ENCODE peak calls at places on chromosomes 1 and 21, in five cellular contexts. A is IMR-90, S is fibroblast of lung, X is OCI-LY7, L is endothelial cell of umbilical vein. H is an unnamed sample.

GRCh38 chr1:204435246-204435885 is 23.7 kb upstream of the PPP1R15B start:
- DNase-seq in A (peak; percentile 55), S (peak; percentile 82), X (no peak), L (no peak), H (peak; percentile 43)

GRCh38 chr21:40568756-40569155 is 278.2 kb downstream of the DSCAM start:
- DNase-seq in A (no peak), S (no peak), X (no peak), L (no peak), H (no peak)

GRCh38 chr1:204870165-204870912 is at the start of gene NFASC:
- DNase-seq in A (no peak), S (no peak), X (no peak), L (no peak), H (no peak)

GRCh38 chr1:108598340-108598739 is 38.4 kb downstream of the EEIG2 start:
- DNase-seq in A (peak; percentile 32), S (no peak), X (no peak), L (no peak), H (no peak)

GRCh38 chr1:74505133-74505532 is 7.3 kb downstream of the LRRC53 start:
- DNase-seq in A (no peak), S (no peak), X (no peak), L (no peak), H (peak; percentile 19)

GRCh38 chr1:187018291-187018690 is 189.5 kb downstream of the PLA2G4A start:
- DNase-seq in A (no peak), S (no peak), X (no peak), L (no peak), H (no peak)

GRCh38 chr21:39022901-39023693 is 160.2 kb downstream of the PSMG1 start:
- DNase-seq in A (peak; percentile 28), S (peak; percentile 49), X (no peak), L (no peak), H (no peak)

GRCh38 chr1:65209005-65209885 is 61.2 kb downstream of the AK4 start:
- DNase-seq in A (peak; percentile 47), S (peak; percentile 65), X (peak; percentile 36), L (peak; percentile 67), H (peak; percentile 55)

GRCh38 chr1:27992271-27992670 is 32.5 kb downstream of the XKR8 start:
- DNase-seq in A (no peak), S (no peak), X (peak; percentile 9), L (peak; percentile 60), H (no peak)

GRCh38 chr1:115534106-115534505 is 107.7 kb upstream of the VANGL1 start:
- DNase-seq in A (no peak), S (no peak), X (no peak), L (no peak), H (peak; percentile 25)

GRCh38 chr1:81832573-81832972 is 31.8 kb downstream of the ADGRL2 start:
- DNase-seq in A (peak; percentile 75), S (peak; percentile 83), X (no peak), L (no peak), H (peak; percentile 8)

GRCh38 chr21:44574457-44575306 is 1.2 kb downstream of the KRTAP10-4 start:
- DNase-seq in A (no peak), S (no peak), X (no peak), L (no peak), H (peak; percentile 67)

GRCh38 chr1:1200876-1201810 is 5.2 kb downstream of the TNFRSF18 start:
- DNase-seq in A (peak; percentile 63), S (peak; percentile 11), X (no peak), L (peak; percentile 10), H (peak; percentile 84)

GRCh38 chr1:185267278-185267677 is 49.8 kb downstream of the IVNS1ABP start:
- DNase-seq in A (no peak), S (no peak), X (no peak), L (no peak), H (no peak)

GRCh38 chr1:206887701-206888100 is 9.5 kb upstream of the IL24 start:
- DNase-seq in A (peak; percentile 64), S (peak; percentile 63), X (no peak), L (no peak), H (no peak)

GRCh38 chr1:14755518-14756252 is 157.2 kb downstream of the KAZN start:
- DNase-seq in A (no peak), S (no peak), X (peak; percentile 74), L (no peak), H (no peak)

GRCh38 chr21:15264084-15264483 is 199.3 kb upstream of the NRIP1 start:
- DNase-seq in A (no peak), S (no peak), X (no peak), L (no peak), H (no peak)

GRCh38 chr1:30879940-30880339 is 28.6 kb downstream of the SDC3 start:
- DNase-seq in A (no peak), S (no peak), X (no peak), L (no peak), H (peak; percentile 33)

GRCh38 chr1:165222580-165222979 is 133.9 kb downstream of the LMX1A start:
- DNase-seq in A (no peak), S (no peak), X (no peak), L (no peak), H (no peak)

DNA sequence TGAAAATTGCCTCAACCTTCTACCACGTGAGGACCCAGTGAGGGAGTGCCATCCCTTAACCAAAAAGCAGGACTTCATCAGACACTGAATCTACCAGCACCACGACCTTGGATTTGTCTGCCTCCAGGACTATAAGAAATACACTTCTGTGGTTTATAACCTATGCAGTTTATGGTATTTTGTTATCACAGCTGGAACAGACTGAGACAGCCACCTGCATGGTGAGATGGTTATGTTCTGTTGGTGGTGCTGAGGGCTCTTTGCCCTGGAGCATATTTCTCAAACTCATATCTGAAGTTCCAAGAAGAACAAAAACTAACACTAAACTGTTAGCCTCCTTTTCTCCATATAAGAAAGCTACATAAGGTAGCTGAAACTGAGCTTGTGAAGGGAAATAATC is 69.8 kb upstream of the RGS18 start:
- DNase-seq in A (no peak), S (no peak), X (no peak), L (no peak), H (no peak)
- H2AFZ ChIP-seq in A (no peak overlapping the region), S (no peak overlapping the region), X (no peak overlapping the region), L (no peak overlapping the region), H (no peak overlapping the region)

GRCh38 chr1:153569465-153569864 is 3.8 kb upstream of the S100A2 start:
- DNase-seq in A (no peak), S (no peak), X (no peak), L (no peak), H (no peak)

GRCh38 chr1:153566414-153567371 is 1.0 kb upstream of the S100A2 start:
- DNase-seq in A (peak; percentile 99), S (peak; percentile 98), X (no peak), L (peak; percentile 96), H (peak; percentile 97)

GRCh38 chr1:153567621-153568366 is 2.1 kb upstream of the S100A2 start:
- DNase-seq in A (peak; percentile 71), S (peak; percentile 41), X (no peak), L (peak; percentile 39), H (peak; percentile 47)

GRCh38 chr1:153570874-153571273 is 5.2 kb upstream of the S100A2 start:
- DNase-seq in A (no peak), S (no peak), X (no peak), L (no peak), H (peak; percentile 48)

GRCh38 chr1:153568367-153569099 is 2.9 kb upstream of the S100A2 start:
- DNase-seq in A (peak; percentile 84), S (peak; percentile 81), X (peak; percentile 74), L (peak; percentile 91), H (peak; percentile 95)
- H2AFZ ChIP-seq in A (peak overlapping the region; percentile 96), S (peak overlapping the region; percentile 96), X (peak overlapping the region; percentile 77), L (peak overlapping the region; percentile 78), H (peak overlapping the region; percentile 54)

GRCh38 chr1:240912821-240913220 is 300.9 kb upstream of the GREM2 start:
- DNase-seq in A (no peak), S (no peak), X (no peak), L (no peak), H (no peak)

GRCh38 chr1:240905225-240905765 is 293.3 kb upstream of the GREM2 start:
- DNase-seq in A (no peak), S (no peak), X (no peak), L (no peak), H (no peak)

GRCh38 chr1:240914506-240914905 is 302.6 kb upstream of the GREM2 start:
- DNase-seq in A (no peak), S (no peak), X (no peak), L (no peak), H (no peak)

GRCh38 chr1:240906477-240906876 is 294.5 kb upstream of the GREM2 start:
- DNase-seq in A (no peak), S (no peak), X (peak; percentile 39), L (peak; percentile 37), H (peak; percentile 52)

GRCh38 chr1:240909701-240910457 is 297.9 kb upstream of the GREM2 start:
- DNase-seq in A (no peak), S (no peak), X (peak; percentile 91), L (no peak), H (no peak)
- H2AFZ ChIP-seq in A (no peak overlapping the region), S (no peak overlapping the region), X (peak overlapping the region; percentile 77), L (no peak overlapping the region), H (no peak overlapping the region)

GRCh38 chr1:235156265-235156664 is 4.8 kb downstream of the RBM34 start:
- DNase-seq in A (no peak), S (no peak), X (no peak), L (no peak), H (no peak)
- H2AFZ ChIP-seq in A (no peak overlapping the region), S (no peak overlapping the region), X (no peak overlapping the region), L (no peak overlapping the region), H (no peak overlapping the region)

GRCh38 chr1:6483010-6483760 is 8.3 kb downstream of the PLEKHG5 start:
- DNase-seq in A (no peak), S (no peak), X (no peak), L (no peak), H (no peak)

GRCh38 chr1:6483761-6484117 is 7.7 kb downstream of the PLEKHG5 start:
- DNase-seq in A (no peak), S (no peak), X (no peak), L (no peak), H (no peak)

GRCh38 chr1:6485140-6485936 is 6.1 kb downstream of the PLEKHG5 start:
- DNase-seq in A (no peak), S (no peak), X (no peak), L (peak; percentile 26), H (no peak)

GRCh38 chr1:6485937-6486250 is 5.6 kb downstream of the PLEKHG5 start:
- DNase-seq in A (no peak), S (no peak), X (no peak), L (peak; percentile 41), H (peak; percentile 49)

DNA sequence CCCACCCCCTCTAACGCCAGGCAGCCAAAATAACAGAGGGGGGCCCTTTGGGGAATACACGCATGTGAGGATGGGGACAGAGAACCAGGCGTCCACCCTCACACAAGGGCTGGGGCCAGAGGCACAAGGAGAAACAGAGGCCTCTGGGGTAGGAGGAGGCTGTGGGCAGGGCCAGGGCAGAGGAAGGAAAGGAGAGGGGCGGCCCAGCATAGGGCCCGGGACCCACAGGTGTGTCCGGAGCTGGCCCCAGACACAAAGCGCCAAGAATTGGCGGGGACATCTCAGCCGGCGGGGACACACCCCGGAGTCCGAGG is 6.7 kb downstream of the PLEKHG5 start:
- DNase-seq in A (no peak), S (no peak), X (no peak), L (peak; percentile 27), H (no peak)
- H2AFZ ChIP-seq in A (peak overlapping the region; percentile 89), S (no peak overlapping the region), X (no peak overlapping the region), L (peak overlapping the region; percentile 24), H (peak overlapping the region; percentile 78)